ENCODE peak calls at places on chromosome X, in nine cellular contexts. U is foreskin fibroblast; H is naive thymus-derived CD4-positive, alpha-beta T cell; X is GM12892; M is stimulated activated CD4-positive, alpha-beta T cell treated with anti-CD3 and anti-CD28 coated beads, Interleukin-15, amount 100 ng/mL, for 1 hour; E is NCI-H774; J is right cardiac atrium; I is mammary epithelial cell; Q is left colon. P is an unnamed sample.

GRCh38 chrX:111447298-111447697 is 35.3 kb upstream of the DCX start:
- DNase-seq in U (no peak), H (peak; percentile 1), X (no peak), M (no peak), E (peak; percentile 19), J (no peak), I (no peak), Q (no peak), P (peak; percentile 39)

GRCh38 chrX:43728966-43729365 is 72.9 kb downstream of the MAOA start:
- DNase-seq in U (no peak), H (no peak), X (no peak), M (no peak), E (no peak), J (no peak), I (no peak), Q (no peak), P (no peak)

GRCh38 chrX:150704030-150704613 is 10.9 kb downstream of the MTMR1 start:
- DNase-seq in U (peak; percentile 13), H (no peak), X (no peak), M (no peak), E (no peak), J (no peak), I (peak; percentile 65), Q (no peak), P (no peak)

GRCh38 chrX:149470960-149471359 is 34.1 kb downstream of the IDS start:
- DNase-seq in U (peak; percentile 83), H (peak; percentile 58), X (peak; percentile 44), M (peak; percentile 56), E (peak; percentile 59), J (peak; percentile 83), I (peak; percentile 52), Q (peak; percentile 42), P (peak; percentile 77)

GRCh38 chrX:120380699-120381098 is 18.8 kb downstream of the ATP1B4 start:
- DNase-seq in U (peak; percentile 33), H (peak; percentile 41), X (no peak), M (no peak), E (no peak), J (no peak), I (peak; percentile 28), Q (no peak), P (peak; percentile 24)

GRCh38 chrX:110116581-110116980 is 113.7 kb downstream of the TMEM164 start:
- DNase-seq in U (no peak), H (no peak), X (no peak), M (no peak), E (no peak), J (no peak), I (no peak), Q (no peak), P (no peak)

GRCh38 chrX:108437789-108438623 is at the start of gene COL4A6:
- DNase-seq in U (peak; percentile 38), H (no peak), X (no peak), M (no peak), E (no peak), J (peak; percentile 14), I (peak; percentile 59), Q (no peak), P (peak; percentile 58)

GRCh38 chrX:16258936-16259335 is 91.7 kb downstream of the MAGEB17 start:
- DNase-seq in U (no peak), H (no peak), X (no peak), M (no peak), E (no peak), J (no peak), I (no peak), Q (no peak), P (no peak)

GRCh38 chrX:124342174-124342867 is 4.0 kb upstream of the SH2D1A start:
- DNase-seq in U (no peak), H (no peak), X (no peak), M (no peak), E (no peak), J (no peak), I (no peak), Q (no peak), P (no peak)

GRCh38 chrX:132505116-132505515 is 16.3 kb upstream of the MBNL3 start:
- DNase-seq in U (peak; percentile 64), H (no peak), X (no peak), M (no peak), E (no peak), J (no peak), I (no peak), Q (no peak), P (no peak)

GRCh38 chrX:46268429-46268828 is 276.8 kb downstream of the ZNF674 start:
- DNase-seq in U (peak; percentile 64), H (no peak), X (no peak), M (no peak), E (no peak), J (no peak), I (peak; percentile 85), Q (no peak), P (no peak)

GRCh38 chrX:14356401-14356800 is 172.9 kb upstream of the GLRA2 start:
- DNase-seq in U (peak; percentile 86), H (no peak), X (no peak), M (no peak), E (no peak), J (no peak), I (peak; percentile 50), Q (no peak), P (no peak)

GRCh38 chrX:73563740-73564073 is 710 bp downstream of the CHIC1 start:
- DNase-seq in U (peak; percentile 25), H (no peak), X (no peak), M (no peak), E (no peak), J (no peak), I (no peak), Q (no peak), P (no peak)

GRCh38 chrX:106897259-106897658 is 5.9 kb downstream of the RIPPLY1 start:
- DNase-seq in U (peak; percentile 70), H (no peak), X (no peak), M (no peak), E (no peak), J (no peak), I (peak; percentile 12), Q (no peak), P (no peak)